ENCODE peak calls at places on chromosomes 13 and 19, in ten cellular contexts. V is GM12865; K is fibroblast of mammary gland; G is GM20000; B is tibial nerve; W is esophagus muscularis mucosa; C is BE2C; F is heart left ventricle; X is heart right ventricle; J is CD4-positive, alpha-beta T cell. H is an unnamed sample.

GRCh38 chr13:48398450-48399095 is 14.3 kb downstream of the LPAR6 start:
- DNase-seq in V (no peak), K (peak), G (no peak), B (no peak), W (no peak), C (no peak), F (no peak), X (no peak), J (no peak), H (no peak)

GRCh38 chr19:49817964-49818690 is at the start of gene MED25:
- DNase-seq in V (peak), K (peak), G (peak), B (peak), W (peak), C (peak), F (peak), X (peak), J (peak), H (peak)

GRCh38 chr13:50677687-50678463 is 165.6 kb downstream of the DLEU7 start:
- DNase-seq in V (no peak), K (peak), G (no peak), B (no peak), W (peak), C (peak), F (no peak), X (no peak), J (no peak), H (no peak)

GRCh38 chr13:94178625-94179244 is 300.7 kb downstream of the DCT start:
- DNase-seq in V (no peak), K (no peak), G (no peak), B (no peak), W (no peak), C (no peak), F (no peak), X (no peak), J (no peak), H (no peak)

GRCh38 chr13:79628463-79628862 is 147.5 kb downstream of the NDFIP2 start:
- DNase-seq in V (no peak), K (no peak), G (no peak), B (no peak), W (no peak), C (peak), F (no peak), X (no peak), J (no peak), H (no peak)

GRCh38 chr13:64397699-64398098 is 2832.4 kb downstream of the PCDH9 start:
- DNase-seq in V (no peak), K (no peak), G (no peak), B (no peak), W (no peak), C (no peak), F (no peak), X (no peak), J (no peak), H (no peak)

GRCh38 chr19:48836089-48837017 is at the start of gene HSD17B14:
- DNase-seq in V (no peak), K (peak), G (no peak), B (no peak), W (no peak), C (peak), F (no peak), X (no peak), J (no peak), H (no peak)

GRCh38 chr19:10981496-10981895 is 20.7 kb downstream of the SMARCA4 start:
- DNase-seq in V (no peak), K (no peak), G (no peak), B (no peak), W (no peak), C (no peak), F (no peak), X (no peak), J (no peak), H (no peak)

GRCh38 chr19:44401108-44401786 is at the start of gene ZNF285:
- DNase-seq in V (peak), K (peak), G (peak), B (peak), W (peak), C (peak), F (peak), X (peak), J (peak), H (peak)

GRCh38 chr19:39317476-39317875 is 3.2 kb downstream of the LRFN1 start:
- DNase-seq in V (no peak), K (no peak), G (no peak), B (no peak), W (no peak), C (no peak), F (no peak), X (no peak), J (no peak), H (no peak)

GRCh38 chr19:51750381-51751124 is 1.1 kb downstream of the FPR1 start:
- DNase-seq in V (no peak), K (peak), G (no peak), B (no peak), W (no peak), C (no peak), F (no peak), X (no peak), J (no peak), H (no peak)

GRCh38 chr19:46654621-46655152 is 6.3 kb downstream of the DACT3 start:
- DNase-seq in V (no peak), K (no peak), G (no peak), B (no peak), W (no peak), C (no peak), F (no peak), X (no peak), J (no peak), H (no peak)

GRCh38 chr13:30412351-30412750 is 9.9 kb upstream of the UBE2L5 start:
- DNase-seq in V (no peak), K (no peak), G (no peak), B (no peak), W (no peak), C (no peak), F (no peak), X (no peak), J (no peak), H (no peak)

GRCh38 chr13:30410705-30411125 is 11.6 kb upstream of the UBE2L5 start:
- DNase-seq in V (no peak), K (no peak), G (no peak), B (no peak), W (no peak), C (no peak), F (no peak), X (no peak), J (no peak), H (no peak)

GRCh38 chr13:30406779-30407416 is 15.4 kb upstream of the UBE2L5 start:
- DNase-seq in V (no peak), K (no peak), G (no peak), B (no peak), W (no peak), C (no peak), F (no peak), X (no peak), J (no peak), H (no peak)

GRCh38 chr13:30408319-30409101 is 13.8 kb upstream of the UBE2L5 start:
- DNase-seq in V (peak), K (peak), G (peak), B (peak), W (peak), C (peak), F (peak), X (peak), J (peak), H (peak)

DNA sequence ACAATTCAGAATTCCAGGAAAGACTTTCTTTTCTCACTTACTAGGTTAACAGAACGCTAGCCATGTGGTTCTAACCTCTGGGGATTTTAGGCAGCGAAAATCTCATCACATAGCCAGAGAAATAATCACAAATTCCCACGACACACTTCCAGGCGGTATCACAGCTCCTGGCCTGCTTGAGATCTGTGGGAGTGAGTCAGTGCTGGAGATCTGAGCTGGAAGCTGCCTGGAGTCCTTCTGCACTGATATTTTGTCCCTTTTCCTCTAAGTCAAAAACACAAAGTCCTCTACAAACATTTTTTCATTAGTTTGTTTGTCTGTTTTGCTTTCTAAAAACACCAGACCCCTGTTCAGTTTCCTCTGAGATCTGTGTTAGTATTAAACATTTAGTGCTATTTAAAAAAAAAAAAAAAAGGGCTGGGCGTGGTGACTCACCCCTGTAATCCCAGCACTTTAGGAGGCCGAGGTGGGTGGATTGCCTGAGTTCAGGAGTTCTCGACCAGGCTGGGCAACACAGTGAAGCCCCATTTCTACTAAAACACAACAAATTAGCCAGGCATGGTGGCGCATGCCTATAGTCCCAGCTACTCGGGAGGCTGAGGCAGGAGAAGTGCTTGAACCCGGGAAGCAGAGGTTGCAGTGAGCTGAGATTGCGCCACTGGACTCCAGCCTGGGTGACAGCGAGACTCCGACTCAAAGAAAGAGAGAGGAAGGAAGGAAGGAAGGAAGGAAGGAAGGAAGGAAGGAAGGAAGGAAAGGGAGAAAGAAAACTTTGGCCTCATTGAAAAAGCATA is 12.2 kb upstream of the UBE2L5 start:
- DNase-seq in V (no peak), K (peak), G (no peak), B (no peak), W (no peak), C (no peak), F (peak), X (no peak), J (no peak), H (no peak)
- TF ChIP-seq CTCF in V (no peak), K (no peak), G (no peak), B (no peak), W (no peak), C (no peak), F (no peak), X (no peak), J (no peak), H (no peak)

GRCh38 chr13:111213964-111214726 is 99.0 kb downstream of the ARHGEF7 start:
- DNase-seq in V (no peak), K (no peak), G (no peak), B (peak), W (no peak), C (no peak), F (no peak), X (no peak), J (no peak), H (no peak)

GRCh38 chr13:111215081-111216047 is 100.3 kb downstream of the ARHGEF7 start:
- DNase-seq in V (no peak), K (no peak), G (no peak), B (no peak), W (no peak), C (no peak), F (no peak), X (no peak), J (no peak), H (no peak)

GRCh38 chr13:111217661-111218060 is 102.6 kb downstream of the ARHGEF7 start:
- DNase-seq in V (no peak), K (peak), G (no peak), B (no peak), W (no peak), C (no peak), F (no peak), X (no peak), J (no peak), H (no peak)

GRCh38 chr13:111219306-111219705 is 101.1 kb upstream of the TEX29 start:
- DNase-seq in V (no peak), K (peak), G (no peak), B (no peak), W (no peak), C (no peak), F (no peak), X (no peak), J (no peak), H (no peak)

GRCh38 chr13:111216166-111216960 is 101.3 kb downstream of the ARHGEF7 start:
- DNase-seq in V (peak), K (peak), G (peak), B (peak), W (no peak), C (peak), F (no peak), X (no peak), J (peak), H (peak)
- TF ChIP-seq CTCF in V (peak), K (peak), G (peak), B (peak), W (peak), C (peak), F (peak), X (peak), J (peak), H (peak)

GRCh38 chr19:5150331-5150901 is 181.5 kb downstream of the KDM4B start:
- DNase-seq in V (no peak), K (no peak), G (peak), B (no peak), W (no peak), C (no peak), F (peak), X (peak), J (no peak), H (no peak)

GRCh38 chr19:5149930-5150329 is 181.0 kb downstream of the KDM4B start:
- DNase-seq in V (no peak), K (no peak), G (no peak), B (no peak), W (no peak), C (no peak), F (peak), X (no peak), J (no peak), H (no peak)

GRCh38 chr19:5152013-5152763 is 183.3 kb downstream of the KDM4B start:
- DNase-seq in V (no peak), K (no peak), G (peak), B (no peak), W (no peak), C (no peak), F (peak), X (no peak), J (no peak), H (no peak)

GRCh38 chr19:5149508-5149907 is 180.6 kb downstream of the KDM4B start:
- DNase-seq in V (no peak), K (no peak), G (no peak), B (no peak), W (no peak), C (no peak), F (peak), X (no peak), J (no peak), H (no peak)

DNA sequence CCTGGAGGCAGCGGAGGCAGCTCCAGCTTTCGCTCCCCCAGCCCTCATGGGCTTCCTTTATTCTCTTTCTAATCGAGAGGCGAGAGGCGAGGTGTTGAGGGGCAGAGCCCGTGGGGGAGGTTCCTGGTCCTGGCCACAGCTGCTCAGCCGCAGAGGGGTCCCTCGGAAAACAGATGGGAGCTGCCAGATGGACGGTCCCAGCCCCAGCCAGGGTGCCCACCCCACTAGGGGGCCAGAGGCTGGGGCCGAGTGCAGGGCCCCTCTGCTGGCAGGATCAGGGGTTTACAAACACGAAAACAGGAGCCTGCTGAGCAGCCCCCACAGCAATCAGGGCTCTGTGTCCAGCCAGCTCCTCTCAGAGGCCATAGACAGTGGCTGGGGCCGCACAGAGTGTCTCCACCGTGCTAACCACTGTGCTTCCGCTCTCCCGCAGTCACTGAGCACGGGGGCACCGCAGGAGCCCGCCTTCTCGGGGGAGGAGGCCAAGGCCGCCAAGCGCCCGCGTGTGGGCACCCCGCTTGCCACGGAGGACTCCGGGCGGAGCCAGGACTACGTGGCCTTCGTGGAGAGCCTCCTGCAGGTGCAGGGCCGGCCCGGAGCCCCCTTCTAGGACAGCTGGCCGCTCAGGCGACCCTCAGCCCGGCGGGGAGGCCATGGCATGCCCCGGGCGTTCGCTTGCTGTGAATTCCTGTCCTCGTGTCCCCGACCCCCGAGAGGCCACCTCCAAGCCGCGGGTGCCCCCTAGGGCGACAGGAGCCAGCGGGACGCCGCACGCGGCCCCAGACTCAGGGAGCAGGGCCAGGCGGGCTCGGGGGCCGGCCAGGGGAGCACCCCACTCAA is 182.2 kb downstream of the KDM4B start:
- DNase-seq in V (no peak), K (no peak), G (peak), B (no peak), W (no peak), C (peak), F (peak), X (peak), J (no peak), H (no peak)
- TF ChIP-seq CTCF in V (no peak), K (no peak), G (no peak), B (no peak), W (no peak), C (peak), F (no peak), X (no peak), J (no peak), H (no peak)

GRCh38 chr13:95258619-95259194 is 42.5 kb downstream of the ABCC4 start:
- DNase-seq in V (no peak), K (no peak), G (no peak), B (no peak), W (no peak), C (no peak), F (no peak), X (no peak), J (no peak), H (no peak)
- TF ChIP-seq CTCF in V (no peak), K (no peak), G (no peak), B (no peak), W (no peak), C (no peak), F (no peak), X (no peak), J (no peak), H (no peak)

GRCh38 chr13:52868190-52868589 is 19.8 kb upstream of the PCDH8 start:
- DNase-seq in V (peak), K (no peak), G (no peak), B (no peak), W (no peak), C (no peak), F (no peak), X (no peak), J (no peak), H (no peak)

GRCh38 chr13:52862358-52863206 is 14.1 kb upstream of the PCDH8 start:
- DNase-seq in V (peak), K (no peak), G (no peak), B (no peak), W (no peak), C (peak), F (no peak), X (no peak), J (no peak), H (peak)
- TF ChIP-seq CTCF in V (peak), K (peak), G (peak), B (peak), W (no peak), C (peak), F (peak), X (peak), J (peak), H (peak)

GRCh38 chr13:97573011-97573410 is 139.0 kb downstream of the RAP2A start:
- DNase-seq in V (no peak), K (peak), G (no peak), B (no peak), W (no peak), C (no peak), F (no peak), X (no peak), J (no peak), H (no peak)

GRCh38 chr13:97577026-97577425 is 143.1 kb downstream of the RAP2A start:
- DNase-seq in V (no peak), K (no peak), G (no peak), B (no peak), W (no peak), C (no peak), F (no peak), X (no peak), J (no peak), H (no peak)

GRCh38 chr13:97574926-97575325 is 141.0 kb downstream of the RAP2A start:
- DNase-seq in V (peak), K (peak), G (peak), B (no peak), W (no peak), C (peak), F (no peak), X (peak), J (no peak), H (peak)
- TF ChIP-seq CTCF in V (peak), K (peak), G (peak), B (peak), W (peak), C (peak), F (peak), X (peak), J (no peak), H (peak)

GRCh38 chr19:18440936-18441803 is 3.2 kb upstream of the ISYNA1 start:
- DNase-seq in V (no peak), K (no peak), G (no peak), B (no peak), W (no peak), C (no peak), F (no peak), X (no peak), J (no peak), H (no peak)

GRCh38 chr19:18439910-18440237 is 1.9 kb upstream of the ISYNA1 start:
- DNase-seq in V (no peak), K (no peak), G (no peak), B (no peak), W (no peak), C (no peak), F (no peak), X (no peak), J (no peak), H (no peak)

GRCh38 chr19:18441804-18442788 is 4.2 kb upstream of the ISYNA1 start:
- DNase-seq in V (no peak), K (no peak), G (no peak), B (no peak), W (no peak), C (no peak), F (no peak), X (no peak), J (no peak), H (no peak)

GRCh38 chr19:18439025-18439909 is 1.3 kb upstream of the ISYNA1 start:
- DNase-seq in V (no peak), K (peak), G (no peak), B (no peak), W (no peak), C (no peak), F (no peak), X (no peak), J (no peak), H (no peak)

GRCh38 chr19:18440421-18440877 is 2.5 kb upstream of the ISYNA1 start:
- DNase-seq in V (peak), K (no peak), G (no peak), B (no peak), W (no peak), C (peak), F (no peak), X (no peak), J (no peak), H (peak)
- TF ChIP-seq CTCF in V (peak), K (peak), G (peak), B (no peak), W (no peak), C (peak), F (peak), X (peak), J (no peak), H (peak)

GRCh38 chr13:44048326-44048725 is 168.6 kb downstream of the LACC1 start:
- DNase-seq in V (peak), K (no peak), G (no peak), B (no peak), W (no peak), C (no peak), F (no peak), X (no peak), J (no peak), H (no peak)
- TF ChIP-seq CTCF in V (peak), K (peak), G (no peak), B (no peak), W (no peak), C (peak), F (peak), X (no peak), J (no peak), H (peak)